ENCODE peak calls at places on chromosomes 16 and 17, in five cellular contexts. O is amygdala, M is NCI-H1105, U is endodermal cell, K is stomach. L is an unnamed sample.

GRCh38 chr17:81210466-81210865 is 12.3 kb downstream of the CEP131 start:
- DNase-seq in O (no peak), M (no peak), K (no peak), U (no peak), L (no peak)

GRCh38 chr16:86896976-86897375 is 318.6 kb downstream of the FOXL1 start:
- DNase-seq in K (no peak), U (no peak), M (no peak), O (no peak), L (no peak)

GRCh38 chr17:55238931-55239297 is 25.8 kb upstream of the HLF start:
- DNase-seq in M (peak), O (no peak), U (no peak), K (no peak), L (peak)

GRCh38 chr16:24700549-24701392 is 28.7 kb upstream of the TNRC6A start:
- DNase-seq in K (peak), O (no peak), M (no peak), U (peak), L (peak)

GRCh38 chr16:85754403-85754802 is 3.5 kb upstream of the C16orf74 start:
- DNase-seq in U (no peak), K (no peak), M (no peak), O (no peak), L (no peak)

GRCh38 chr17:62712011-62712615 is 84.6 kb downstream of the MRC2 start:
- DNase-seq in M (no peak), U (peak), K (no peak), O (no peak), L (peak)

GRCh38 chr16:22816475-22816874 is 2.5 kb downstream of the HS3ST2 start:
- DNase-seq in O (no peak), M (no peak), K (no peak), U (no peak), L (no peak)

GRCh38 chr16:55830658-55831294 is 2.1 kb downstream of the CES1 start:
- DNase-seq in M (no peak), U (peak), O (no peak), K (no peak), L (no peak)

GRCh38 chr16:25013751-25014499 is 1.2 kb downstream of the ARHGAP17 start:
- DNase-seq in O (no peak), U (peak), K (no peak), M (no peak), L (no peak)

GRCh38 chr16:30692381-30693074 is 6.4 kb upstream of the SRCAP start:
- DNase-seq in K (no peak), U (peak), M (no peak), O (no peak), L (peak)

GRCh38 chr17:37084375-37084774 is 135.6 kb downstream of the AATF start:
- DNase-seq in U (no peak), O (no peak), K (no peak), M (no peak), L (no peak)

GRCh38 chr16:9755076-9755475 is 427.2 kb downstream of the GRIN2A start:
- DNase-seq in K (no peak), U (no peak), M (no peak), O (no peak), L (no peak)

GRCh38 chr16:6165330-6165984 is 1067.9 kb upstream of the EEF2KMT start:
- DNase-seq in K (no peak), O (no peak), U (no peak), M (no peak), L (no peak)

GRCh38 chr16:89121691-89122321 is 28.2 kb downstream of the ACSF3 start:
- DNase-seq in U (no peak), O (no peak), M (no peak), K (no peak), L (no peak)

L was measured in H9.